ENCODE peak calls at places on chromosomes 1 and 21, in five cellular contexts. One of them, this sample, is unnamed.

GRCh38 chr1:215845224-215845902 is 278.3 kb downstream of the KCTD3 start:
- DNase-seq in body of pancreas: no peak
- DNase-seq in stimulated activated CD4-positive, alpha-beta T cell treated with anti-CD3 and anti-CD28 coated beads, Interleukin-1b, Interleukin-23, amount 100 ng/mL, for 24 hours: no peak
- DNase-seq in neural progenitor cell: no peak
- DNase-seq in left ventricle myocardium inferior: no peak
- DNase-seq in this sample: peak

GRCh38 chr1:175132456-175132855 is 60.1 kb downstream of the KIAA0040 start:
- DNase-seq in body of pancreas: no peak
- DNase-seq in stimulated activated CD4-positive, alpha-beta T cell treated with anti-CD3 and anti-CD28 coated beads, Interleukin-1b, Interleukin-23, amount 100 ng/mL, for 24 hours: no peak
- DNase-seq in neural progenitor cell: no peak
- DNase-seq in left ventricle myocardium inferior: no peak
- DNase-seq in this sample: peak

GRCh38 chr1:235018161-235018560 is 110.5 kb downstream of the TOMM20 start:
- DNase-seq in body of pancreas: peak
- DNase-seq in stimulated activated CD4-positive, alpha-beta T cell treated with anti-CD3 and anti-CD28 coated beads, Interleukin-1b, Interleukin-23, amount 100 ng/mL, for 24 hours: no peak
- DNase-seq in neural progenitor cell: no peak
- DNase-seq in left ventricle myocardium inferior: no peak
- DNase-seq in this sample: peak

GRCh38 chr21:36873511-36873910 is 93.0 kb downstream of the HLCS start:
- DNase-seq in body of pancreas: no peak
- DNase-seq in stimulated activated CD4-positive, alpha-beta T cell treated with anti-CD3 and anti-CD28 coated beads, Interleukin-1b, Interleukin-23, amount 100 ng/mL, for 24 hours: no peak
- DNase-seq in neural progenitor cell: no peak
- DNase-seq in left ventricle myocardium inferior: no peak
- DNase-seq in this sample: no peak

GRCh38 chr1:10965621-10966226 is 46.7 kb upstream of the TARDBP start:
- DNase-seq in body of pancreas: peak
- DNase-seq in stimulated activated CD4-positive, alpha-beta T cell treated with anti-CD3 and anti-CD28 coated beads, Interleukin-1b, Interleukin-23, amount 100 ng/mL, for 24 hours: no peak
- DNase-seq in neural progenitor cell: no peak
- DNase-seq in left ventricle myocardium inferior: peak
- DNase-seq in this sample: peak

GRCh38 chr1:199463521-199464127 is 563.9 kb upstream of the NR5A2 start:
- DNase-seq in body of pancreas: peak
- DNase-seq in stimulated activated CD4-positive, alpha-beta T cell treated with anti-CD3 and anti-CD28 coated beads, Interleukin-1b, Interleukin-23, amount 100 ng/mL, for 24 hours: no peak
- DNase-seq in neural progenitor cell: peak
- DNase-seq in left ventricle myocardium inferior: no peak
- DNase-seq in this sample: peak

GRCh38 chr1:151537112-151537511 is 3.0 kb upstream of the TUFT1 start:
- DNase-seq in body of pancreas: no peak
- DNase-seq in stimulated activated CD4-positive, alpha-beta T cell treated with anti-CD3 and anti-CD28 coated beads, Interleukin-1b, Interleukin-23, amount 100 ng/mL, for 24 hours: no peak
- DNase-seq in neural progenitor cell: no peak
- DNase-seq in left ventricle myocardium inferior: no peak
- DNase-seq in this sample: peak

GRCh38 chr1:37149296-37149695 is 115.0 kb upstream of the GRIK3 start:
- DNase-seq in body of pancreas: no peak
- DNase-seq in stimulated activated CD4-positive, alpha-beta T cell treated with anti-CD3 and anti-CD28 coated beads, Interleukin-1b, Interleukin-23, amount 100 ng/mL, for 24 hours: no peak
- DNase-seq in neural progenitor cell: no peak
- DNase-seq in left ventricle myocardium inferior: no peak
- DNase-seq in this sample: no peak

GRCh38 chr1:178267646-178268094 is 173.8 kb downstream of the RASAL2 start:
- DNase-seq in body of pancreas: no peak
- DNase-seq in stimulated activated CD4-positive, alpha-beta T cell treated with anti-CD3 and anti-CD28 coated beads, Interleukin-1b, Interleukin-23, amount 100 ng/mL, for 24 hours: no peak
- DNase-seq in neural progenitor cell: no peak
- DNase-seq in left ventricle myocardium inferior: no peak
- DNase-seq in this sample: peak

GRCh38 chr1:168146160-168146539 is 9.4 kb upstream of the GPR161 start:
- DNase-seq in body of pancreas: no peak
- DNase-seq in stimulated activated CD4-positive, alpha-beta T cell treated with anti-CD3 and anti-CD28 coated beads, Interleukin-1b, Interleukin-23, amount 100 ng/mL, for 24 hours: no peak
- DNase-seq in neural progenitor cell: no peak
- DNase-seq in left ventricle myocardium inferior: no peak
- DNase-seq in this sample: no peak

GRCh38 chr21:44939532-44940115 is at the start of gene SLX9:
- DNase-seq in body of pancreas: peak
- DNase-seq in stimulated activated CD4-positive, alpha-beta T cell treated with anti-CD3 and anti-CD28 coated beads, Interleukin-1b, Interleukin-23, amount 100 ng/mL, for 24 hours: peak
- DNase-seq in neural progenitor cell: peak
- DNase-seq in left ventricle myocardium inferior: peak
- DNase-seq in this sample: peak

GRCh38 chr1:219040291-219040690 is 133.4 kb upstream of the LYPLAL1 start:
- DNase-seq in body of pancreas: no peak
- DNase-seq in stimulated activated CD4-positive, alpha-beta T cell treated with anti-CD3 and anti-CD28 coated beads, Interleukin-1b, Interleukin-23, amount 100 ng/mL, for 24 hours: no peak
- DNase-seq in neural progenitor cell: no peak
- DNase-seq in left ventricle myocardium inferior: no peak
- DNase-seq in this sample: no peak

GRCh38 chr1:25875856-25876692 is 566 bp upstream of the PAQR7 start:
- DNase-seq in body of pancreas: peak
- DNase-seq in stimulated activated CD4-positive, alpha-beta T cell treated with anti-CD3 and anti-CD28 coated beads, Interleukin-1b, Interleukin-23, amount 100 ng/mL, for 24 hours: no peak
- DNase-seq in neural progenitor cell: peak
- DNase-seq in left ventricle myocardium inferior: no peak
- DNase-seq in this sample: no peak

GRCh38 chr1:48675251-48675650 is 101.4 kb downstream of the BEND5 start:
- DNase-seq in body of pancreas: no peak
- DNase-seq in stimulated activated CD4-positive, alpha-beta T cell treated with anti-CD3 and anti-CD28 coated beads, Interleukin-1b, Interleukin-23, amount 100 ng/mL, for 24 hours: no peak
- DNase-seq in neural progenitor cell: no peak
- DNase-seq in left ventricle myocardium inferior: no peak
- DNase-seq in this sample: peak

GRCh38 chr1:91791691-91792392 is 94.1 kb downstream of the TGFBR3 start:
- DNase-seq in body of pancreas: no peak
- DNase-seq in stimulated activated CD4-positive, alpha-beta T cell treated with anti-CD3 and anti-CD28 coated beads, Interleukin-1b, Interleukin-23, amount 100 ng/mL, for 24 hours: no peak
- DNase-seq in neural progenitor cell: no peak
- DNase-seq in left ventricle myocardium inferior: no peak
- DNase-seq in this sample: no peak

GRCh38 chr1:162056043-162056442 is 13.4 kb upstream of the NOS1AP start:
- DNase-seq in body of pancreas: peak
- DNase-seq in stimulated activated CD4-positive, alpha-beta T cell treated with anti-CD3 and anti-CD28 coated beads, Interleukin-1b, Interleukin-23, amount 100 ng/mL, for 24 hours: no peak
- DNase-seq in neural progenitor cell: peak
- DNase-seq in left ventricle myocardium inferior: peak
- DNase-seq in this sample: peak

GRCh38 chr1:19858894-19859293 is 23.3 kb upstream of the OTUD3 start:
- DNase-seq in body of pancreas: no peak
- DNase-seq in stimulated activated CD4-positive, alpha-beta T cell treated with anti-CD3 and anti-CD28 coated beads, Interleukin-1b, Interleukin-23, amount 100 ng/mL, for 24 hours: no peak
- DNase-seq in neural progenitor cell: no peak
- DNase-seq in left ventricle myocardium inferior: no peak
- DNase-seq in this sample: no peak

GRCh38 chr1:1422465-1423244 is 1.6 kb upstream of the ANKRD65 start:
- DNase-seq in body of pancreas: no peak
- DNase-seq in stimulated activated CD4-positive, alpha-beta T cell treated with anti-CD3 and anti-CD28 coated beads, Interleukin-1b, Interleukin-23, amount 100 ng/mL, for 24 hours: no peak
- DNase-seq in neural progenitor cell: no peak
- DNase-seq in left ventricle myocardium inferior: no peak
- DNase-seq in this sample: peak

GRCh38 chr1:101436100-101436511 is 199.3 kb downstream of the S1PR1 start:
- DNase-seq in body of pancreas: no peak
- DNase-seq in stimulated activated CD4-positive, alpha-beta T cell treated with anti-CD3 and anti-CD28 coated beads, Interleukin-1b, Interleukin-23, amount 100 ng/mL, for 24 hours: no peak
- DNase-seq in neural progenitor cell: no peak
- DNase-seq in left ventricle myocardium inferior: no peak
- DNase-seq in this sample: no peak

GRCh38 chr1:87942165-87942564 is 613.5 kb downstream of the LMO4 start:
- DNase-seq in body of pancreas: no peak
- DNase-seq in stimulated activated CD4-positive, alpha-beta T cell treated with anti-CD3 and anti-CD28 coated beads, Interleukin-1b, Interleukin-23, amount 100 ng/mL, for 24 hours: no peak
- DNase-seq in neural progenitor cell: no peak
- DNase-seq in left ventricle myocardium inferior: peak
- DNase-seq in this sample: no peak

GRCh38 chr1:201295861-201296260 is 12.6 kb downstream of the PKP1 start:
- DNase-seq in body of pancreas: no peak
- DNase-seq in stimulated activated CD4-positive, alpha-beta T cell treated with anti-CD3 and anti-CD28 coated beads, Interleukin-1b, Interleukin-23, amount 100 ng/mL, for 24 hours: no peak
- DNase-seq in neural progenitor cell: no peak
- DNase-seq in left ventricle myocardium inferior: no peak
- DNase-seq in this sample: peak

GRCh38 chr1:43978551-43979260 is at the start of gene B4GALT2:
- DNase-seq in body of pancreas: peak
- DNase-seq in stimulated activated CD4-positive, alpha-beta T cell treated with anti-CD3 and anti-CD28 coated beads, Interleukin-1b, Interleukin-23, amount 100 ng/mL, for 24 hours: peak
- DNase-seq in neural progenitor cell: peak
- DNase-seq in left ventricle myocardium inferior: peak
- DNase-seq in this sample: peak

GRCh38 chr1:9316080-9316444 is 23.4 kb downstream of the SPSB1 start:
- DNase-seq in body of pancreas: no peak
- DNase-seq in stimulated activated CD4-positive, alpha-beta T cell treated with anti-CD3 and anti-CD28 coated beads, Interleukin-1b, Interleukin-23, amount 100 ng/mL, for 24 hours: no peak
- DNase-seq in neural progenitor cell: no peak
- DNase-seq in left ventricle myocardium inferior: no peak
- DNase-seq in this sample: no peak

GRCh38 chr1:197469620-197470210 is 201.7 kb downstream of the CRB1 start:
- DNase-seq in body of pancreas: no peak
- DNase-seq in stimulated activated CD4-positive, alpha-beta T cell treated with anti-CD3 and anti-CD28 coated beads, Interleukin-1b, Interleukin-23, amount 100 ng/mL, for 24 hours: no peak
- DNase-seq in neural progenitor cell: no peak
- DNase-seq in left ventricle myocardium inferior: no peak
- DNase-seq in this sample: no peak

GRCh38 chr1:56472860-56473259 is 106.5 kb downstream of the PLPP3 start:
- DNase-seq in body of pancreas: peak
- DNase-seq in stimulated activated CD4-positive, alpha-beta T cell treated with anti-CD3 and anti-CD28 coated beads, Interleukin-1b, Interleukin-23, amount 100 ng/mL, for 24 hours: no peak
- DNase-seq in neural progenitor cell: no peak
- DNase-seq in left ventricle myocardium inferior: no peak
- DNase-seq in this sample: no peak